ENCODE peak calls at places on chromosomes 7 and 10, in eight cellular contexts. One of them, this sample, is unnamed.

GRCh38 chr7:73308665-73309214 is at the start of gene NSUN5:
- DNase-seq in psoas muscle: peak
- DNase-seq in CD8-positive, alpha-beta T cell: peak
- DNase-seq in endothelial cell of umbilical vein: peak
- DNase-seq in neural progenitor cell: peak
- DNase-seq in lower lobe of right lung: peak
- DNase-seq in cardiac muscle cell: peak
- DNase-seq in left ventricle myocardium inferior: peak
- DNase-seq in this sample: peak

GRCh38 chr10:100076750-100077149 is 4.9 kb downstream of the CPN1 start:
- DNase-seq in psoas muscle: no peak
- DNase-seq in CD8-positive, alpha-beta T cell: no peak
- DNase-seq in endothelial cell of umbilical vein: no peak
- DNase-seq in neural progenitor cell: no peak
- DNase-seq in lower lobe of right lung: no peak
- DNase-seq in cardiac muscle cell: no peak
- DNase-seq in left ventricle myocardium inferior: no peak
- DNase-seq in this sample: no peak

GRCh38 chr10:132630666-132631347 is 93.2 kb downstream of the INPP5A start:
- DNase-seq in psoas muscle: peak
- DNase-seq in CD8-positive, alpha-beta T cell: no peak
- DNase-seq in endothelial cell of umbilical vein: no peak
- DNase-seq in neural progenitor cell: no peak
- DNase-seq in lower lobe of right lung: peak
- DNase-seq in cardiac muscle cell: peak
- DNase-seq in left ventricle myocardium inferior: peak
- DNase-seq in this sample: no peak

GRCh38 chr7:45563804-45564461 is 10.2 kb upstream of the ADCY1 start:
- DNase-seq in psoas muscle: no peak
- DNase-seq in CD8-positive, alpha-beta T cell: no peak
- DNase-seq in endothelial cell of umbilical vein: no peak
- DNase-seq in neural progenitor cell: no peak
- DNase-seq in lower lobe of right lung: no peak
- DNase-seq in cardiac muscle cell: no peak
- DNase-seq in left ventricle myocardium inferior: peak
- DNase-seq in this sample: no peak

GRCh38 chr10:127149613-127150081 is 46.7 kb downstream of the INSYN2A start:
- DNase-seq in psoas muscle: no peak
- DNase-seq in CD8-positive, alpha-beta T cell: no peak
- DNase-seq in endothelial cell of umbilical vein: no peak
- DNase-seq in neural progenitor cell: no peak
- DNase-seq in lower lobe of right lung: no peak
- DNase-seq in cardiac muscle cell: peak
- DNase-seq in left ventricle myocardium inferior: no peak
- DNase-seq in this sample: no peak

GRCh38 chr10:132320776-132321469 is 11.1 kb upstream of the LRRC27 start:
- DNase-seq in psoas muscle: no peak
- DNase-seq in CD8-positive, alpha-beta T cell: no peak
- DNase-seq in endothelial cell of umbilical vein: no peak
- DNase-seq in neural progenitor cell: no peak
- DNase-seq in lower lobe of right lung: no peak
- DNase-seq in cardiac muscle cell: no peak
- DNase-seq in left ventricle myocardium inferior: no peak
- DNase-seq in this sample: no peak

GRCh38 chr10:54203426-54203825 is 597.6 kb downstream of the PCDH15 start:
- DNase-seq in psoas muscle: no peak
- DNase-seq in CD8-positive, alpha-beta T cell: no peak
- DNase-seq in endothelial cell of umbilical vein: no peak
- DNase-seq in neural progenitor cell: no peak
- DNase-seq in lower lobe of right lung: no peak
- DNase-seq in cardiac muscle cell: no peak
- DNase-seq in left ventricle myocardium inferior: no peak
- DNase-seq in this sample: no peak

GRCh38 chr7:10860516-10860915 is 113.2 kb upstream of the PHF14 start:
- DNase-seq in psoas muscle: no peak
- DNase-seq in CD8-positive, alpha-beta T cell: no peak
- DNase-seq in endothelial cell of umbilical vein: no peak
- DNase-seq in neural progenitor cell: no peak
- DNase-seq in lower lobe of right lung: no peak
- DNase-seq in cardiac muscle cell: no peak
- DNase-seq in left ventricle myocardium inferior: no peak
- DNase-seq in this sample: no peak

GRCh38 chr7:146319625-146320024 is 203.0 kb downstream of the CNTNAP2 start:
- DNase-seq in psoas muscle: no peak
- DNase-seq in CD8-positive, alpha-beta T cell: no peak
- DNase-seq in endothelial cell of umbilical vein: no peak
- DNase-seq in neural progenitor cell: no peak
- DNase-seq in lower lobe of right lung: no peak
- DNase-seq in cardiac muscle cell: no peak
- DNase-seq in left ventricle myocardium inferior: no peak
- DNase-seq in this sample: no peak

GRCh38 chr7:17558135-17558534 is 259.7 kb downstream of the AHR start:
- DNase-seq in psoas muscle: no peak
- DNase-seq in CD8-positive, alpha-beta T cell: no peak
- DNase-seq in endothelial cell of umbilical vein: no peak
- DNase-seq in neural progenitor cell: no peak
- DNase-seq in lower lobe of right lung: no peak
- DNase-seq in cardiac muscle cell: no peak
- DNase-seq in left ventricle myocardium inferior: no peak
- DNase-seq in this sample: no peak

GRCh38 chr10:34813626-34814227 is 1.4 kb downstream of the PARD3 start:
- DNase-seq in psoas muscle: no peak
- DNase-seq in CD8-positive, alpha-beta T cell: no peak
- DNase-seq in endothelial cell of umbilical vein: peak
- DNase-seq in neural progenitor cell: no peak
- DNase-seq in lower lobe of right lung: no peak
- DNase-seq in cardiac muscle cell: peak
- DNase-seq in left ventricle myocardium inferior: no peak
- DNase-seq in this sample: no peak

GRCh38 chr10:86521620-86522384 is at the start of gene WAPL:
- DNase-seq in psoas muscle: peak
- DNase-seq in CD8-positive, alpha-beta T cell: peak
- DNase-seq in endothelial cell of umbilical vein: peak
- DNase-seq in neural progenitor cell: peak
- DNase-seq in lower lobe of right lung: peak
- DNase-seq in cardiac muscle cell: peak
- DNase-seq in left ventricle myocardium inferior: peak
- DNase-seq in this sample: peak

GRCh38 chr10:86522385-86522855 is 828 bp upstream of the WAPL start:
- DNase-seq in psoas muscle: no peak
- DNase-seq in CD8-positive, alpha-beta T cell: no peak
- DNase-seq in endothelial cell of umbilical vein: no peak
- DNase-seq in neural progenitor cell: no peak
- DNase-seq in lower lobe of right lung: no peak
- DNase-seq in cardiac muscle cell: no peak
- DNase-seq in left ventricle myocardium inferior: no peak
- DNase-seq in this sample: no peak

GRCh38 chr10:86520871-86521619 is 547 bp downstream of the WAPL start:
- DNase-seq in psoas muscle: peak
- DNase-seq in CD8-positive, alpha-beta T cell: peak
- DNase-seq in endothelial cell of umbilical vein: peak
- DNase-seq in neural progenitor cell: peak
- DNase-seq in lower lobe of right lung: peak
- DNase-seq in cardiac muscle cell: peak
- DNase-seq in left ventricle myocardium inferior: peak
- DNase-seq in this sample: peak

GRCh38 chr10:86524225-86524982 is 2.8 kb upstream of the WAPL start:
- DNase-seq in psoas muscle: no peak
- DNase-seq in CD8-positive, alpha-beta T cell: no peak
- DNase-seq in endothelial cell of umbilical vein: no peak
- DNase-seq in neural progenitor cell: no peak
- DNase-seq in lower lobe of right lung: no peak
- DNase-seq in cardiac muscle cell: no peak
- DNase-seq in left ventricle myocardium inferior: no peak
- DNase-seq in this sample: no peak

GRCh38 chr10:86523348-86523747 is 1.8 kb upstream of the WAPL start:
- DNase-seq in psoas muscle: no peak
- DNase-seq in CD8-positive, alpha-beta T cell: no peak
- DNase-seq in endothelial cell of umbilical vein: no peak
- DNase-seq in neural progenitor cell: peak
- DNase-seq in lower lobe of right lung: no peak
- DNase-seq in cardiac muscle cell: no peak
- DNase-seq in left ventricle myocardium inferior: no peak
- DNase-seq in this sample: no peak
- H3K4me3 ChIP-seq in psoas muscle: peak
- H3K4me3 ChIP-seq in CD8-positive, alpha-beta T cell: no peak
- H3K4me3 ChIP-seq in endothelial cell of umbilical vein: no peak
- H3K4me3 ChIP-seq in neural progenitor cell: peak
- H3K4me3 ChIP-seq in lower lobe of right lung: no peak
- H3K4me3 ChIP-seq in cardiac muscle cell: peak
- H3K4me3 ChIP-seq in left ventricle myocardium inferior: no peak
- H3K4me3 ChIP-seq in this sample: no peak

GRCh38 chr7:94700926-94701554 is 45.1 kb upstream of the SGCE start:
- DNase-seq in psoas muscle: no peak
- DNase-seq in CD8-positive, alpha-beta T cell: no peak
- DNase-seq in endothelial cell of umbilical vein: peak
- DNase-seq in neural progenitor cell: no peak
- DNase-seq in lower lobe of right lung: no peak
- DNase-seq in cardiac muscle cell: peak
- DNase-seq in left ventricle myocardium inferior: no peak
- DNase-seq in this sample: no peak

GRCh38 chr7:94698275-94698674 is 42.3 kb upstream of the SGCE start:
- DNase-seq in psoas muscle: no peak
- DNase-seq in CD8-positive, alpha-beta T cell: no peak
- DNase-seq in endothelial cell of umbilical vein: peak
- DNase-seq in neural progenitor cell: no peak
- DNase-seq in lower lobe of right lung: no peak
- DNase-seq in cardiac muscle cell: peak
- DNase-seq in left ventricle myocardium inferior: no peak
- DNase-seq in this sample: no peak

GRCh38 chr7:94701555-94701973 is 45.6 kb upstream of the SGCE start:
- DNase-seq in psoas muscle: no peak
- DNase-seq in CD8-positive, alpha-beta T cell: no peak
- DNase-seq in endothelial cell of umbilical vein: peak
- DNase-seq in neural progenitor cell: peak
- DNase-seq in lower lobe of right lung: no peak
- DNase-seq in cardiac muscle cell: peak
- DNase-seq in left ventricle myocardium inferior: no peak
- DNase-seq in this sample: no peak

GRCh38 chr7:94697671-94697994 is 41.7 kb upstream of the SGCE start:
- DNase-seq in psoas muscle: no peak
- DNase-seq in CD8-positive, alpha-beta T cell: no peak
- DNase-seq in endothelial cell of umbilical vein: no peak
- DNase-seq in neural progenitor cell: no peak
- DNase-seq in lower lobe of right lung: no peak
- DNase-seq in cardiac muscle cell: no peak
- DNase-seq in left ventricle myocardium inferior: no peak
- DNase-seq in this sample: no peak

DNA sequence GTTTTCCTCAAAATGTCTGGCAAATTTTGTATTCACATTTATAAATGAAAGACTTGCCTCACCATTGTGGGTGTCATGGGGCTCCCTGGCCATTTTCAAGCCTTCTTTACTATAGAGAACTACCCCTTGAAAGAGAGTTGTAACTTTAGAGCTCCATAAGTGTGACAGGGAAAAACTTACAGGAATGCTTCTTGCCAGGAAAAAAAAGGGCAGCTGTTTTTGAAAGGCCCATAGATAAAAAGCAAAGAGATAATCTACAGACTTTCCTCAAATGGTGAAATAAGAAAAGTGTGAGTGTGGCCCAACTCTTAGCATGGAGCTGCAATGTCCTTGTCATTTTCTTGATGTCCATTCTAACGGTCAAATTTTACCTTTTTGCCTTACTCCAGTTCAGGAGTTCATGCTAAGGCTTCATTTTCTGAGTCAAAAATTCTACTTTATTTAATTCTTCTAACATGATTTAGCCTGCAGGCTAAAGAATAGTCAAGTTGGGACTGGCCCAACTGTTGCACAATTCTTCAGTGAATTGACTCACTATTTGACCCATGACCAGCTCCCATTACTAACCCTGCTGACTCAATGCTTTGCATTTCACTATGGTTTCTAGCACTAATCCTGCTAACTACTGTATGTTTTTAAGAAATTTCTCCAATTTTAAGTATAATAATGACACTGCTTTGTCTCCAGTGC is 41.2 kb upstream of the SGCE start:
- DNase-seq in psoas muscle: no peak
- DNase-seq in CD8-positive, alpha-beta T cell: no peak
- DNase-seq in endothelial cell of umbilical vein: peak
- DNase-seq in neural progenitor cell: no peak
- DNase-seq in lower lobe of right lung: no peak
- DNase-seq in cardiac muscle cell: peak
- DNase-seq in left ventricle myocardium inferior: no peak
- DNase-seq in this sample: no peak
- H3K27ac ChIP-seq in psoas muscle: no peak
- H3K27ac ChIP-seq in CD8-positive, alpha-beta T cell: no peak
- H3K27ac ChIP-seq in endothelial cell of umbilical vein: peak
- H3K27ac ChIP-seq in neural progenitor cell: no peak
- H3K27ac ChIP-seq in lower lobe of right lung: no peak
- H3K27ac ChIP-seq in cardiac muscle cell: no peak
- H3K27ac ChIP-seq in left ventricle myocardium inferior: peak
- H3K27ac ChIP-seq in this sample: no peak

DNA sequence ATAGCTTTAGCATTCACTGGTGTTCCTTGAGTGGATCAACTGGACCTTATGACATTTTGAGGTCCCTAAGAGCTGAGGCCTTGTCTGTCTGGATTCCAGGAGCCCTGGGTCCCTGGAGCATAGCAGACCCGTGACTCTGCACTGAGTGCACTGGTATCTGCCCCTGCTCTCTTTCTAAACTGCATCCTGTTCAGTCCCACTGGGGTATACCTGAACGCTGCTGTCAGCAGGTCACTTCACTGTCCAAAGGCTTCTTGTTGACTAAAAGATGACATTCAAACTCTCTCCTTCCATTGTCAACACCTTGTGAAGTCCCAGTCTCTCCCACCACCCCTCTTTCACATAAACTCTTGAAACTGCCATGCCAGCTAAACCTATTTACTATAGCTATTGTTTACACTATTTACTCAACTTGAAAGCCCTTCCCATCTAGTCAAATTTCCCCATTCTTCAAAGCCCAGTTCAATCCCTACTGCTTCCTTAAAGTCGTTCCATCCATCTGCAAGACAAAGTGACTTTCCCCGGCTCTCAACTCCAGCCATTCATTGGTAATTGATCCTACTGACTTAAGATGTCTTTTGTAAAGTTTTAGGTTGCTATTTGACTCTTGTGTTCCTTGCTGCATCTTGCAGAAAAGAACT is 523.3 kb downstream of the KCNMA1 start:
- DNase-seq in psoas muscle: no peak
- DNase-seq in CD8-positive, alpha-beta T cell: no peak
- DNase-seq in endothelial cell of umbilical vein: no peak
- DNase-seq in neural progenitor cell: peak
- DNase-seq in lower lobe of right lung: no peak
- DNase-seq in cardiac muscle cell: no peak
- DNase-seq in left ventricle myocardium inferior: no peak
- DNase-seq in this sample: no peak
- H3K4me3 ChIP-seq in psoas muscle: no peak
- H3K4me3 ChIP-seq in CD8-positive, alpha-beta T cell: no peak
- H3K4me3 ChIP-seq in endothelial cell of umbilical vein: no peak
- H3K4me3 ChIP-seq in neural progenitor cell: peak
- H3K4me3 ChIP-seq in lower lobe of right lung: no peak
- H3K4me3 ChIP-seq in cardiac muscle cell: no peak
- H3K4me3 ChIP-seq in left ventricle myocardium inferior: no peak
- H3K4me3 ChIP-seq in this sample: no peak

DNA sequence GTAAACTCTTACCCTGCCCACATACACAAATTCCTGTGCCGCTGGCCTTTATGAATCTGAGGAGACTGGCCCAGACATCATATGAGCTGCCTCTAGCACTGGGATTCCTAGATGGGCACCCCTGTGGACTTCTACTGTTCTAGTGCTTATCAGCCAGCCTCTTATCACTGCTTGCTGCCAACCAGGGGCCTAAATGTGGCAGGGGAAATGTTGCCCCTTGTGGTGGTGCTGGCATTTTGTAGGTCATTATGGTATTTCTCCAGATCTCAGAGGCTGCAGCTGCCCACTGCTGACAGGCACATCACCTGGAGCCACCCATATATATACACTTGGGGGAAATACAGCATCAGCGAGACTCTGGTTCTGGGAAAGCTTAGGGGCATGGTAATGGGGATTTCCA is 5.4 kb downstream of the SFR1 start:
- DNase-seq in psoas muscle: no peak
- DNase-seq in CD8-positive, alpha-beta T cell: no peak
- DNase-seq in endothelial cell of umbilical vein: no peak
- DNase-seq in neural progenitor cell: peak
- DNase-seq in lower lobe of right lung: no peak
- DNase-seq in cardiac muscle cell: no peak
- DNase-seq in left ventricle myocardium inferior: no peak
- DNase-seq in this sample: no peak
- H3K27ac ChIP-seq in psoas muscle: no peak
- H3K27ac ChIP-seq in CD8-positive, alpha-beta T cell: no peak
- H3K27ac ChIP-seq in endothelial cell of umbilical vein: no peak
- H3K27ac ChIP-seq in neural progenitor cell: peak
- H3K27ac ChIP-seq in lower lobe of right lung: no peak
- H3K27ac ChIP-seq in cardiac muscle cell: no peak
- H3K27ac ChIP-seq in left ventricle myocardium inferior: no peak
- H3K27ac ChIP-seq in this sample: no peak

This sample was measured in upper lobe of right lung.